ENCODE peak calls at places on chromosomes 6 and 20, in nine cellular contexts. One of them, this sample, is unnamed.

GRCh38 chr20:15882553-15882952 is 690.7 kb downstream of the KIF16B start:
- DNase-seq in sigmoid colon: no peak
- DNase-seq in upper lobe of left lung: no peak
- DNase-seq in stomach: no peak
- DNase-seq in SK-N-SH: no peak
- DNase-seq in ovary: no peak
- DNase-seq in esophagus muscularis mucosa: no peak
- DNase-seq in GM12878: no peak
- DNase-seq in HepG2: no peak
- DNase-seq in this sample: no peak

GRCh38 chr6:106181664-106182418 is 95.7 kb downstream of the PRDM1 start:
- DNase-seq in esophagus muscularis mucosa: no peak
- DNase-seq in sigmoid colon: no peak
- DNase-seq in stomach: no peak
- DNase-seq in upper lobe of left lung: no peak
- DNase-seq in SK-N-SH: no peak
- DNase-seq in GM12878: peak; percentile 40
- DNase-seq in ovary: no peak
- DNase-seq in HepG2: no peak
- DNase-seq in this sample: no peak

GRCh38 chr6:41352907-41353306 is 17.5 kb downstream of the NCR2 start:
- DNase-seq in sigmoid colon: peak; percentile 30
- DNase-seq in stomach: no peak
- DNase-seq in GM12878: no peak
- DNase-seq in HepG2: no peak
- DNase-seq in ovary: no peak
- DNase-seq in esophagus muscularis mucosa: peak; percentile 79
- DNase-seq in SK-N-SH: no peak
- DNase-seq in upper lobe of left lung: no peak
- DNase-seq in this sample: no peak

GRCh38 chr20:57388953-57389694 is 2.1 kb upstream of the RBM38 start:
- DNase-seq in HepG2: peak; percentile 56
- DNase-seq in esophagus muscularis mucosa: no peak
- DNase-seq in stomach: peak; percentile 90
- DNase-seq in GM12878: no peak
- DNase-seq in ovary: peak; percentile 86
- DNase-seq in upper lobe of left lung: peak; percentile 97
- DNase-seq in sigmoid colon: peak; percentile 92
- DNase-seq in SK-N-SH: no peak
- DNase-seq in this sample: peak; percentile 84

GRCh38 chr6:24329451-24329850 is 28.4 kb downstream of the DCDC2 start:
- DNase-seq in SK-N-SH: no peak
- DNase-seq in GM12878: no peak
- DNase-seq in HepG2: peak; percentile 20
- DNase-seq in sigmoid colon: no peak
- DNase-seq in esophagus muscularis mucosa: no peak
- DNase-seq in ovary: no peak
- DNase-seq in stomach: no peak
- DNase-seq in upper lobe of left lung: no peak
- DNase-seq in this sample: no peak

GRCh38 chr20:32674362-32674789 is 635 bp upstream of the C20orf203 start:
- DNase-seq in HepG2: peak; percentile 64
- DNase-seq in sigmoid colon: no peak
- DNase-seq in upper lobe of left lung: no peak
- DNase-seq in GM12878: no peak
- DNase-seq in SK-N-SH: peak; percentile 72
- DNase-seq in ovary: no peak
- DNase-seq in esophagus muscularis mucosa: no peak
- DNase-seq in stomach: peak; percentile 56
- DNase-seq in this sample: no peak

GRCh38 chr6:16403831-16404230 is 165.4 kb downstream of the GMPR start:
- DNase-seq in GM12878: no peak
- DNase-seq in SK-N-SH: no peak
- DNase-seq in HepG2: no peak
- DNase-seq in sigmoid colon: no peak
- DNase-seq in esophagus muscularis mucosa: no peak
- DNase-seq in upper lobe of left lung: no peak
- DNase-seq in stomach: no peak
- DNase-seq in ovary: no peak
- DNase-seq in this sample: no peak

GRCh38 chr6:162621246-162621645 is 106.3 kb downstream of the PRKN start:
- DNase-seq in sigmoid colon: no peak
- DNase-seq in GM12878: no peak
- DNase-seq in HepG2: peak; percentile 45
- DNase-seq in SK-N-SH: peak; percentile 42
- DNase-seq in upper lobe of left lung: no peak
- DNase-seq in ovary: no peak
- DNase-seq in esophagus muscularis mucosa: no peak
- DNase-seq in stomach: no peak
- DNase-seq in this sample: no peak

GRCh38 chr6:37053683-37054082 is 48.2 kb downstream of the FGD2 start:
- DNase-seq in ovary: no peak
- DNase-seq in GM12878: no peak
- DNase-seq in sigmoid colon: peak; percentile 50
- DNase-seq in esophagus muscularis mucosa: no peak
- DNase-seq in stomach: no peak
- DNase-seq in HepG2: no peak
- DNase-seq in SK-N-SH: no peak
- DNase-seq in upper lobe of left lung: no peak
- DNase-seq in this sample: no peak

GRCh38 chr6:69022991-69023390 is 387.9 kb downstream of the ADGRB3 start:
- DNase-seq in stomach: no peak
- DNase-seq in GM12878: no peak
- DNase-seq in HepG2: no peak
- DNase-seq in SK-N-SH: no peak
- DNase-seq in esophagus muscularis mucosa: no peak
- DNase-seq in upper lobe of left lung: no peak
- DNase-seq in sigmoid colon: no peak
- DNase-seq in ovary: no peak
- DNase-seq in this sample: no peak

GRCh38 chr6:44234101-44235090 is 11.0 kb downstream of the SLC29A1 start:
- DNase-seq in GM12878: no peak
- DNase-seq in ovary: peak; percentile 86
- DNase-seq in sigmoid colon: peak; percentile 98
- DNase-seq in SK-N-SH: peak; percentile 94
- DNase-seq in upper lobe of left lung: peak; percentile 52
- DNase-seq in stomach: peak; percentile 65
- DNase-seq in HepG2: peak; percentile 78
- DNase-seq in esophagus muscularis mucosa: peak; percentile 96
- DNase-seq in this sample: peak; percentile 83

GRCh38 chr20:61353996-61354390 is 101.9 kb downstream of the CDH4 start:
- DNase-seq in upper lobe of left lung: no peak
- DNase-seq in SK-N-SH: no peak
- DNase-seq in HepG2: no peak
- DNase-seq in sigmoid colon: no peak
- DNase-seq in esophagus muscularis mucosa: no peak
- DNase-seq in GM12878: no peak
- DNase-seq in stomach: no peak
- DNase-seq in ovary: no peak
- DNase-seq in this sample: no peak

GRCh38 chr20:61356171-61356570 is 104.1 kb downstream of the CDH4 start:
- DNase-seq in HepG2: no peak
- DNase-seq in esophagus muscularis mucosa: no peak
- DNase-seq in upper lobe of left lung: no peak
- DNase-seq in sigmoid colon: peak; percentile 47
- DNase-seq in stomach: no peak
- DNase-seq in GM12878: no peak
- DNase-seq in ovary: no peak
- DNase-seq in SK-N-SH: no peak
- DNase-seq in this sample: no peak

GRCh38 chr20:61354501-61354900 is 102.4 kb downstream of the CDH4 start:
- DNase-seq in SK-N-SH: no peak
- DNase-seq in upper lobe of left lung: no peak
- DNase-seq in ovary: no peak
- DNase-seq in sigmoid colon: no peak
- DNase-seq in esophagus muscularis mucosa: no peak
- DNase-seq in stomach: no peak
- DNase-seq in HepG2: no peak
- DNase-seq in GM12878: no peak
- DNase-seq in this sample: no peak

GRCh38 chr20:61355585-61355984 is 103.5 kb downstream of the CDH4 start:
- DNase-seq in stomach: no peak
- DNase-seq in upper lobe of left lung: no peak
- DNase-seq in ovary: no peak
- DNase-seq in sigmoid colon: no peak
- DNase-seq in esophagus muscularis mucosa: no peak
- DNase-seq in HepG2: no peak
- DNase-seq in GM12878: no peak
- DNase-seq in SK-N-SH: no peak
- DNase-seq in this sample: no peak

GRCh38 chr20:61355096-61355495 is 103.0 kb downstream of the CDH4 start:
- DNase-seq in GM12878: no peak
- DNase-seq in esophagus muscularis mucosa: no peak
- DNase-seq in stomach: no peak
- DNase-seq in upper lobe of left lung: no peak
- DNase-seq in SK-N-SH: no peak
- DNase-seq in sigmoid colon: no peak
- DNase-seq in ovary: no peak
- DNase-seq in HepG2: no peak
- DNase-seq in this sample: no peak
- H3K27me3 ChIP-seq in GM12878: no peaks in the 10 kb centered on the region
- H3K27me3 ChIP-seq in esophagus muscularis mucosa: no peaks in the 10 kb centered on the region
- H3K27me3 ChIP-seq in stomach: peaks cover 9% of the 10 kb centered on the region
- H3K27me3 ChIP-seq in upper lobe of left lung: no peaks in the 10 kb centered on the region
- H3K27me3 ChIP-seq in SK-N-SH: no peaks in the 10 kb centered on the region
- H3K27me3 ChIP-seq in sigmoid colon: peaks cover 59% of the 10 kb centered on the region
- H3K27me3 ChIP-seq in ovary: no peaks in the 10 kb centered on the region
- H3K27me3 ChIP-seq in HepG2: peaks cover 14% of the 10 kb centered on the region
- H3K27me3 ChIP-seq in this sample: peaks cover 63% of the 10 kb centered on the region

DNA sequence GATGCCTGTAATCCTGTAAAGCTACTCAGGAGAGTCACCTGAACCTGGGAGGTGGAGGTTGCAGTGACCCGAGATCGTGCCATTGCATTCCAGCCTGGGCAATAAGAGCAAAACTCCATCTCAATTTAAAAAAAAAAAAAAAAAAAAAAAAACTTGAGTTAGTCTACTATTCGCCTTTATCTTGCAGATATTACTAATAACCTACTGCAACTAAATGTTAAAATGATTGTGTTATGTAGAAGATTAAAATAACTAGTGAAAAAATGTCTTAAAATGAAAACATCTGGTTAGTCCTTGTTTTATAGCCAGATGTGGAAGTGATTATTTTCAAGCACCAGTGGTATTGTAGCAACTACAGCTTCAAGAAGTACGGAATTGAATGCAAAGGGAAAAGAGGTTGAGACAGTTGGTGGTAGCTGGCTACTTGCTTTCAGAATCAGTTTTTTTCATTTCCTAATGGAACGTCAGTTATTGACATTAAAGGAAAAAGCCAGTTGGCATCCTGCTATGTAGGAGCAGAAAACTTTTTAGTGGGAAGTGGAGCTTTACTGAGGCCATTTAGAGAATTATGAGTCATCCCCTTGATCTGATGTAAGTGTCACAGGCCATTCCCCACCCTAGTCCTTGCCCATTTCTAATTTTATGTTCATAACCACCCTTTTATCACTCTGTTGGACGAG is 43.8 kb upstream of the DYNLRB1 start:
- DNase-seq in esophagus muscularis mucosa: no peak
- DNase-seq in upper lobe of left lung: no peak
- DNase-seq in GM12878: no peak
- DNase-seq in HepG2: no peak
- DNase-seq in SK-N-SH: no peak
- DNase-seq in sigmoid colon: no peak
- DNase-seq in ovary: no peak
- DNase-seq in stomach: no peak
- DNase-seq in this sample: no peak
- H3K27ac ChIP-seq in esophagus muscularis mucosa: no peak overlapping the region
- H3K27ac ChIP-seq in upper lobe of left lung: no peak overlapping the region
- H3K27ac ChIP-seq in GM12878: no peak overlapping the region
- H3K27ac ChIP-seq in HepG2: no peak overlapping the region
- H3K27ac ChIP-seq in SK-N-SH: peak overlapping the region; percentile 36
- H3K27ac ChIP-seq in sigmoid colon: no peak overlapping the region
- H3K27ac ChIP-seq in ovary: no peak overlapping the region
- H3K27ac ChIP-seq in stomach: no peak overlapping the region
- H3K27ac ChIP-seq in this sample: peak overlapping the region; percentile 11

DNA sequence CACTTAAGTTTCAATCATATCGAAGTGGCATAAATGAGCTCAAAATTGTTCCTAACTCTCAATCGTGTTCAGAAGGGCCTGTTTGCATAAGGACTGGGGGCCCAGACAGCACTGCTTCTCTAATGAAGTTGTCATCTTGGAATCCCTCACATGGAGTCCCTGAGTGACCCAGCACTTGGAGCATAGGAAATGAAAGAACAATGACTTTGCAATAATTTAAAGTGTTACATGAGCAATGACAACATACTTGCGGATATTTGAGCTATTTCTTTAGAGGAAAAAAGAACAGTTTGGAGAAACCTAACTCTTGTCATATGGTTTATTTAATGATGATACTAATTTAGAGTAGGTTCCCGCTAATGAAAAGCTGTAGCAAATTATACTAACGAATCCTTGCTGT is 239.9 kb downstream of the TSHZ2 start:
- DNase-seq in stomach: no peak
- DNase-seq in HepG2: no peak
- DNase-seq in ovary: no peak
- DNase-seq in SK-N-SH: no peak
- DNase-seq in esophagus muscularis mucosa: no peak
- DNase-seq in sigmoid colon: no peak
- DNase-seq in GM12878: no peak
- DNase-seq in upper lobe of left lung: no peak
- DNase-seq in this sample: no peak
- TF ChIP-seq EP300 in stomach: no peak
- TF ChIP-seq EP300 in HepG2: no peak
- TF ChIP-seq EP300 in ovary: no peak
- TF ChIP-seq EP300 in SK-N-SH: no peak
- TF ChIP-seq EP300 in esophagus muscularis mucosa: no peak
- TF ChIP-seq EP300 in sigmoid colon: no peak
- TF ChIP-seq EP300 in GM12878: no peak
- TF ChIP-seq EP300 in upper lobe of left lung: no peak
- TF ChIP-seq EP300 in this sample: no peak

DNA sequence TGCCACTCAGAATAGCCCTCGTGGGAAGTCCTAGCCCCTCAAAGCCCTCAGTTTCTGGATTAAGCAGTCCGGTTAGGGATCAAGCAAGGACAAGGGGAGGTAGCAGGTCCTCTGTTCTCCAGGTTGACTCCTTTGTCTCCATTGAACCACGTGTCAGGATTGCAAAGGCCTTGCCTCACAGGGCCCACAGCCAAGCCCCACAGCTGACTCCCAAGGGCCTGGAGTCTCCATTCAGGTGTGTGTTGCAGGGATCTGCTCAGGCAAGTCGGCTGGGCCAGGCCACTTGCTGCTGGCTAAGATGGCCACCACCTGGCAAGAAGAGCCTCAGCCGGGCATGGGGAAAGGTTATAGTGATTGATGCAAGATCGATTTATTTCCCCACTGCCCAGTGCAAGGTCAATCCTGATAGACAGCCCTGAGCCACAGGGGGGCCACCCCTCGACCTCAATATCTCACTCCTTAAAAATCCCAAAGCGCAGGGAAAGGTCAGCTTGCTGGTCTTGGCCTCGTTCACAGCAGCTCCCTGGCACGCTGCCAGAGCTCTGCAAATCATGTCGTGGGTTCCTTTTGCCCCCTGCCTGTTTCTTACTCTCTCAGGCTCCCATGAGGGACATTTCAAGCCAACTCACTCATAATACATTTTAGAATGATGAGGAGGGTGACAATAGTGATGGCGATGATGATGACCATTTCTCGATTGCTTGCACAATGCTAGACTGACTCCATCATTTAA is 75.9 kb downstream of the EDN3 start:
- DNase-seq in esophagus muscularis mucosa: no peak
- DNase-seq in SK-N-SH: no peak
- DNase-seq in sigmoid colon: no peak
- DNase-seq in ovary: no peak
- DNase-seq in stomach: no peak
- DNase-seq in HepG2: no peak
- DNase-seq in GM12878: no peak
- DNase-seq in upper lobe of left lung: no peak
- DNase-seq in this sample: no peak
- H3K27me3 ChIP-seq in esophagus muscularis mucosa: no peaks in the 10 kb centered on the region
- H3K27me3 ChIP-seq in SK-N-SH: no peaks in the 10 kb centered on the region
- H3K27me3 ChIP-seq in sigmoid colon: peaks cover 5% of the 10 kb centered on the region
- H3K27me3 ChIP-seq in ovary: no peaks in the 10 kb centered on the region
- H3K27me3 ChIP-seq in stomach: no peaks in the 10 kb centered on the region
- H3K27me3 ChIP-seq in HepG2: peaks cover 2% of the 10 kb centered on the region
- H3K27me3 ChIP-seq in GM12878: no peaks in the 10 kb centered on the region
- H3K27me3 ChIP-seq in upper lobe of left lung: no peaks in the 10 kb centered on the region
- H3K27me3 ChIP-seq in this sample: peaks cover 26% of the 10 kb centered on the region

This sample was measured in suprapubic skin.